ENCODE peak calls at places on chromosome 3, in eight cellular contexts. T is omental fat pad; E is progenitor cell of endocrine pancreas; A is H7; G is GM03348; W is T-helper 2 cell; X is NCI-H774; R is CD8-positive, alpha-beta T cell. D is an unnamed sample.

GRCh38 chr3:160454995-160455394 is 5.4 kb upstream of the TRIM59 start:
- DNase-seq in T (no peak), E (no peak), A (no peak), G (no peak), W (no peak), X (peak), R (no peak), D (no peak)

GRCh38 chr3:90011136-90011535 is 903.7 kb downstream of the EPHA3 start:
- DNase-seq in T (no peak), E (no peak), A (no peak), G (no peak), W (no peak), X (no peak), R (no peak), D (no peak)

GRCh38 chr3:125435231-125435630 is 60.1 kb upstream of the ZNF148 start:
- DNase-seq in T (no peak), E (no peak), A (no peak), G (no peak), W (no peak), X (no peak), R (no peak), D (no peak)

GRCh38 chr3:16113704-16114103 is 60.8 kb upstream of the GALNT15 start:
- DNase-seq in T (no peak), E (no peak), A (no peak), G (peak), W (no peak), X (no peak), R (no peak), D (no peak)

GRCh38 chr3:66537735-66538134 is 36.9 kb upstream of the LRIG1 start:
- DNase-seq in T (no peak), E (no peak), A (peak), G (no peak), W (no peak), X (no peak), R (no peak), D (no peak)

GRCh38 chr3:128060473-128061381 is 8.5 kb downstream of the SEC61A1 start:
- DNase-seq in T (no peak), E (no peak), A (no peak), G (peak), W (no peak), X (no peak), R (no peak), D (no peak)

GRCh38 chr3:184743248-184743647 is 31.4 kb upstream of the MAGEF1 start:
- DNase-seq in T (no peak), E (no peak), A (no peak), G (no peak), W (no peak), X (no peak), R (no peak), D (no peak)

GRCh38 chr3:100120022-100120421 is 5.7 kb upstream of the FILIP1L start:
- DNase-seq in T (no peak), E (no peak), A (no peak), G (no peak), W (no peak), X (no peak), R (no peak), D (no peak)

GRCh38 chr3:133792171-133792763 is 13.3 kb upstream of the SRPRB start:
- DNase-seq in T (no peak), E (no peak), A (no peak), G (no peak), W (no peak), X (no peak), R (no peak), D (no peak)

GRCh38 chr3:162984752-162985151 is 1488.1 kb downstream of the OTOL1 start:
- DNase-seq in T (no peak), E (no peak), A (no peak), G (no peak), W (no peak), X (no peak), R (no peak), D (no peak)

GRCh38 chr3:67657192-67657591 is 2.8 kb upstream of the SUCLG2 start:
- DNase-seq in T (no peak), E (no peak), A (no peak), G (no peak), W (no peak), X (no peak), R (no peak), D (no peak)

GRCh38 chr3:107201146-107201545 is 176.1 kb upstream of the CCDC54 start:
- DNase-seq in T (no peak), E (no peak), A (no peak), G (no peak), W (no peak), X (no peak), R (no peak), D (no peak)

GRCh38 chr3:14508966-14509795 is 31.0 kb downstream of the GRIP2 start:
- DNase-seq in T (peak), E (peak), A (peak), G (peak), W (peak), X (peak), R (peak), D (peak)

GRCh38 chr3:127761101-127761802 is 61.1 kb downstream of the MGLL start:
- DNase-seq in T (no peak), E (no peak), A (no peak), G (no peak), W (no peak), X (no peak), R (no peak), D (no peak)

GRCh38 chr3:60610441-60611112 is 640.7 kb downstream of the FHIT start:
- DNase-seq in T (no peak), E (no peak), A (no peak), G (peak), W (no peak), X (no peak), R (no peak), D (no peak)

GRCh38 chr3:16884748-16885587 is at the start of gene PLCL2:
- DNase-seq in T (no peak), E (peak), A (peak), G (peak), W (peak), X (no peak), R (peak), D (peak)

GRCh38 chr3:148866261-148866660 is 1.2 kb downstream of the CPA3 start:
- DNase-seq in T (no peak), E (no peak), A (no peak), G (peak), W (no peak), X (no peak), R (no peak), D (no peak)

GRCh38 chr3:187368251-187368733 is at the start of gene RTP4:
- DNase-seq in T (no peak), E (no peak), A (no peak), G (peak), W (peak), X (peak), R (no peak), D (no peak)

GRCh38 chr3:9951962-9952805 is at the start of gene PRRT3:
- DNase-seq in T (no peak), E (no peak), A (peak), G (peak), W (peak), X (no peak), R (peak), D (peak)

D was measured in WTC11.